ENCODE peak calls at places on chromosomes 1 and 21, in seven cellular contexts. One of them, this sample, is unnamed.

GRCh38 chr21:37658994-37659458 is 257.2 kb downstream of the KCNJ6 start:
- DNase-seq in left ventricle myocardium inferior: no peak
- DNase-seq in transverse colon: no peak
- DNase-seq in keratinocyte: peak; percentile 76
- DNase-seq in activated B cell treated with CpG ODN at 0.5 μM for 24 hours: no peak
- DNase-seq in neural progenitor cell: no peak
- DNase-seq in heart left ventricle: no peak
- DNase-seq in this sample: no peak

GRCh38 chr1:9542425-9542824 is 3.2 kb downstream of the SLC25A33 start:
- DNase-seq in transverse colon: peak; percentile 28
- DNase-seq in keratinocyte: no peak
- DNase-seq in left ventricle myocardium inferior: no peak
- DNase-seq in neural progenitor cell: no peak
- DNase-seq in heart left ventricle: no peak
- DNase-seq in activated B cell treated with CpG ODN at 0.5 μM for 24 hours: no peak
- DNase-seq in this sample: no peak

GRCh38 chr1:205669341-205670142 is 10.8 kb downstream of the SLC45A3 start:
- DNase-seq in keratinocyte: no peak
- DNase-seq in left ventricle myocardium inferior: no peak
- DNase-seq in activated B cell treated with CpG ODN at 0.5 μM for 24 hours: peak; percentile 65
- DNase-seq in heart left ventricle: no peak
- DNase-seq in neural progenitor cell: peak; percentile 36
- DNase-seq in transverse colon: no peak
- DNase-seq in this sample: peak; percentile 70

GRCh38 chr1:7281821-7282220 is 489.3 kb upstream of the VAMP3 start:
- DNase-seq in keratinocyte: no peak
- DNase-seq in left ventricle myocardium inferior: no peak
- DNase-seq in heart left ventricle: no peak
- DNase-seq in neural progenitor cell: no peak
- DNase-seq in activated B cell treated with CpG ODN at 0.5 μM for 24 hours: no peak
- DNase-seq in transverse colon: no peak
- DNase-seq in this sample: no peak

GRCh38 chr1:20730690-20731056 is 1.8 kb downstream of the SH2D5 start:
- DNase-seq in heart left ventricle: no peak
- DNase-seq in keratinocyte: no peak
- DNase-seq in activated B cell treated with CpG ODN at 0.5 μM for 24 hours: no peak
- DNase-seq in transverse colon: no peak
- DNase-seq in neural progenitor cell: no peak
- DNase-seq in left ventricle myocardium inferior: no peak
- DNase-seq in this sample: peak; percentile 19

GRCh38 chr1:211566431-211567025 is 12.4 kb downstream of the SLC30A1 start:
- DNase-seq in transverse colon: no peak
- DNase-seq in activated B cell treated with CpG ODN at 0.5 μM for 24 hours: no peak
- DNase-seq in neural progenitor cell: no peak
- DNase-seq in left ventricle myocardium inferior: no peak
- DNase-seq in keratinocyte: no peak
- DNase-seq in heart left ventricle: no peak
- DNase-seq in this sample: peak; percentile 57

GRCh38 chr1:172588296-172589291 is 55.6 kb downstream of the SUCO start:
- DNase-seq in transverse colon: no peak
- DNase-seq in left ventricle myocardium inferior: no peak
- DNase-seq in heart left ventricle: no peak
- DNase-seq in keratinocyte: no peak
- DNase-seq in neural progenitor cell: no peak
- DNase-seq in activated B cell treated with CpG ODN at 0.5 μM for 24 hours: no peak
- DNase-seq in this sample: peak; percentile 7

GRCh38 chr1:17952506-17952905 is 155.1 kb upstream of the IGSF21 start:
- DNase-seq in neural progenitor cell: no peak
- DNase-seq in heart left ventricle: no peak
- DNase-seq in left ventricle myocardium inferior: no peak
- DNase-seq in keratinocyte: no peak
- DNase-seq in transverse colon: no peak
- DNase-seq in activated B cell treated with CpG ODN at 0.5 μM for 24 hours: no peak
- DNase-seq in this sample: no peak

GRCh38 chr1:231092380-231092779 is 52.3 kb upstream of the FAM89A start:
- DNase-seq in heart left ventricle: no peak
- DNase-seq in left ventricle myocardium inferior: no peak
- DNase-seq in transverse colon: no peak
- DNase-seq in keratinocyte: no peak
- DNase-seq in activated B cell treated with CpG ODN at 0.5 μM for 24 hours: no peak
- DNase-seq in neural progenitor cell: no peak
- DNase-seq in this sample: no peak

GRCh38 chr1:231094421-231094820 is 54.4 kb upstream of the FAM89A start:
- DNase-seq in transverse colon: no peak
- DNase-seq in left ventricle myocardium inferior: no peak
- DNase-seq in neural progenitor cell: no peak
- DNase-seq in heart left ventricle: no peak
- DNase-seq in keratinocyte: no peak
- DNase-seq in activated B cell treated with CpG ODN at 0.5 μM for 24 hours: no peak
- DNase-seq in this sample: no peak

GRCh38 chr1:231093158-231093922 is 53.3 kb upstream of the FAM89A start:
- DNase-seq in transverse colon: no peak
- DNase-seq in heart left ventricle: no peak
- DNase-seq in keratinocyte: no peak
- DNase-seq in left ventricle myocardium inferior: no peak
- DNase-seq in neural progenitor cell: peak; percentile 81
- DNase-seq in activated B cell treated with CpG ODN at 0.5 μM for 24 hours: no peak
- DNase-seq in this sample: no peak

GRCh38 chr1:231091415-231091814 is 51.4 kb upstream of the FAM89A start:
- DNase-seq in activated B cell treated with CpG ODN at 0.5 μM for 24 hours: no peak
- DNase-seq in transverse colon: no peak
- DNase-seq in left ventricle myocardium inferior: no peak
- DNase-seq in neural progenitor cell: no peak
- DNase-seq in keratinocyte: no peak
- DNase-seq in heart left ventricle: no peak
- DNase-seq in this sample: no peak

GRCh38 chr1:231091853-231092301 is 51.8 kb upstream of the FAM89A start:
- DNase-seq in left ventricle myocardium inferior: no peak
- DNase-seq in activated B cell treated with CpG ODN at 0.5 μM for 24 hours: no peak
- DNase-seq in neural progenitor cell: peak; percentile 63
- DNase-seq in transverse colon: peak; percentile 48
- DNase-seq in keratinocyte: no peak
- DNase-seq in heart left ventricle: no peak
- DNase-seq in this sample: peak; percentile 27
- TF ChIP-seq CTCF in left ventricle myocardium inferior: peak; percentile 50
- TF ChIP-seq CTCF in activated B cell treated with CpG ODN at 0.5 μM for 24 hours: no peak
- TF ChIP-seq CTCF in neural progenitor cell: peak; percentile 67
- TF ChIP-seq CTCF in transverse colon: peak; percentile 56
- TF ChIP-seq CTCF in keratinocyte: peak; percentile 64
- TF ChIP-seq CTCF in heart left ventricle: no peak
- TF ChIP-seq CTCF in this sample: peak; percentile 76

DNA sequence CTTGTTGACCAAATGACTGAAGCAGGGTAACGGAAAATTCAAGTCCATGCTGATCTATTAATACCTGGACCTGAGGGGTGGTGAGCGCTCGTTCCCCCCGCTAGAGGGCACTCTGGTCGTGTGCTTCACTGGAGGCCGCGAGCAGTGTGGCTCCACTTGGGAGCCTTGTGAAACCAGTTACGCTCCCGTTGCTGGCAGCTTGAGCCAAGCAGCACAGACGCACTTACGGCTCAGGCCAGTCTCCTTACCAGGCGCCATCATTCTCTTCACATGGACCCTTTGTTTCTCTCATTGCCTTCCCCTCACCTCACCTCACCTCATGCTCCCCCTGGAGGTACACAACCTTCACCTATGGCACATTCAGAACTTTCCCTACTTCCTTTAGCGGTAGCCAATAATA is 49.7 kb upstream of the TSPAN2 start:
- DNase-seq in heart left ventricle: peak; percentile 91
- DNase-seq in left ventricle myocardium inferior: peak; percentile 86
- DNase-seq in transverse colon: peak; percentile 83
- DNase-seq in keratinocyte: peak; percentile 66
- DNase-seq in activated B cell treated with CpG ODN at 0.5 μM for 24 hours: peak; percentile 34
- DNase-seq in neural progenitor cell: peak; percentile 92
- DNase-seq in this sample: peak; percentile 76
- TF ChIP-seq CTCF in heart left ventricle: peak; percentile 88
- TF ChIP-seq CTCF in left ventricle myocardium inferior: peak; percentile 94
- TF ChIP-seq CTCF in transverse colon: peak; percentile 87
- TF ChIP-seq CTCF in keratinocyte: peak; percentile 94
- TF ChIP-seq CTCF in activated B cell treated with CpG ODN at 0.5 μM for 24 hours: no peak
- TF ChIP-seq CTCF in neural progenitor cell: peak; percentile 96
- TF ChIP-seq CTCF in this sample: peak; percentile 88

DNA sequence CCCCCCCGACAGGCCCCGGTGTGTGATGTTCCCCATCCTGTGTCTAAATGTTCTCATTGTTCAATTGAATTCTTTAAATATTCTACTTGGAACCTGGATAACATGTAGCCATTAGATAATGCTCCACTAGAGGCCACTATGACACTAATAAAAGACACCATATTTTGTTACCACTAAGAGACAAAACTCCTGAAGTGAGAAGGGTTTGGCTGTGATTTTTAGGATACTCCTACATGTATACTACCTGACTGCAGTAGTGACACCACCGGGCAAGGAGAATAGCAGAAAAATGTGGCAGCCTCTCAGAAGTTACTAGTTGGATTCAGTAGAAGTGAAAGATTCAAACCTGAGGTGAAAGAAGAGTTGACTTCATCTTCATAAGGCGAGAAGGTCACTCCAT is 36.0 kb downstream of the F5 start:
- DNase-seq in left ventricle myocardium inferior: no peak
- DNase-seq in neural progenitor cell: peak; percentile 51
- DNase-seq in transverse colon: no peak
- DNase-seq in keratinocyte: no peak
- DNase-seq in heart left ventricle: no peak
- DNase-seq in activated B cell treated with CpG ODN at 0.5 μM for 24 hours: no peak
- DNase-seq in this sample: peak; percentile 39
- TF ChIP-seq CTCF in left ventricle myocardium inferior: peak; percentile 56
- TF ChIP-seq CTCF in neural progenitor cell: peak; percentile 61
- TF ChIP-seq CTCF in transverse colon: peak; percentile 38
- TF ChIP-seq CTCF in keratinocyte: peak; percentile 40
- TF ChIP-seq CTCF in heart left ventricle: peak; percentile 33
- TF ChIP-seq CTCF in activated B cell treated with CpG ODN at 0.5 μM for 24 hours: no peak
- TF ChIP-seq CTCF in this sample: peak; percentile 62

GRCh38 chr1:221251580-221251979 is 372.3 kb downstream of the HLX start:
- DNase-seq in activated B cell treated with CpG ODN at 0.5 μM for 24 hours: no peak
- DNase-seq in keratinocyte: no peak
- DNase-seq in neural progenitor cell: no peak
- DNase-seq in heart left ventricle: no peak
- DNase-seq in left ventricle myocardium inferior: no peak
- DNase-seq in transverse colon: no peak
- DNase-seq in this sample: no peak

GRCh38 chr1:221256773-221257172 is 377.5 kb downstream of the HLX start:
- DNase-seq in keratinocyte: no peak
- DNase-seq in heart left ventricle: no peak
- DNase-seq in activated B cell treated with CpG ODN at 0.5 μM for 24 hours: no peak
- DNase-seq in left ventricle myocardium inferior: peak; percentile 22
- DNase-seq in neural progenitor cell: no peak
- DNase-seq in transverse colon: no peak
- DNase-seq in this sample: no peak

GRCh38 chr1:221254813-221255212 is 375.6 kb downstream of the HLX start:
- DNase-seq in activated B cell treated with CpG ODN at 0.5 μM for 24 hours: no peak
- DNase-seq in left ventricle myocardium inferior: no peak
- DNase-seq in heart left ventricle: no peak
- DNase-seq in transverse colon: no peak
- DNase-seq in neural progenitor cell: no peak
- DNase-seq in keratinocyte: no peak
- DNase-seq in this sample: no peak
- TF ChIP-seq CTCF in activated B cell treated with CpG ODN at 0.5 μM for 24 hours: no peak
- TF ChIP-seq CTCF in left ventricle myocardium inferior: no peak
- TF ChIP-seq CTCF in heart left ventricle: no peak
- TF ChIP-seq CTCF in transverse colon: no peak
- TF ChIP-seq CTCF in neural progenitor cell: no peak
- TF ChIP-seq CTCF in keratinocyte: no peak
- TF ChIP-seq CTCF in this sample: no peak

DNA sequence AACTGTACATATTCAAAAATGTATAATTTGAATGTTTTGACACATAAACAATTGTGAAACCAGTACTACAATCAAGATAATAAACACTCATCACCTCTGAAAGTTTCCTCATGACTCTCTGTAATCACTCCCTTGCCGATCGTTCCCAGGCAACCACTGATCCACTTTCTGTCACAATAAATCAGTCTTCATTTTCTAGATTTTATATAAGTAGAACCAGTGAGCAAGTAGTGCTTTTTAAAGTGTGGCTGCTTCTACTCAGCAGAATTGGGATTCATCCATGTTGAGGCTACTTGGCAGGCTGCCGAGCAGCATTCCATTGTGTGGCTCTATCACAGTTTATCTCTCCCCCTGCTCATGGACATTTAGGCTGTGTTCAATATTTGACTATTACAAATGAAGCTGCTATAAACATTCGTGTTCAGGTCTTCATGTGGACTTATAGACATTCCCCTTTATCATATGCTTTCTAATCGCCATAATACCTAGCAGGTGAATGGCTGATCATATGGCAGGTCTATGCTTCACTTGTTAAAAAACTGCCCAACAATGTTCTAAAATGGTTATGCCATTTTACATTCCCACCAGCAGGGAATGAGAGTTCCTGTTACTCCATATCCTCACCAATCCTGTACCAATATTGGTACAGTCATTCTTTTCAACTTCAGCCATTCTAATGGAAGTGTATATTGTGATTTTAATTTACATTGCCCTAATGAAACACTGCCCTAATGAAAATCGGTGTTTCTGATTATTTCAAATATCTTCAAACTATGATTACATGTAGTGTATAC is 20.5 kb downstream of the TEX38 start:
- DNase-seq in transverse colon: no peak
- DNase-seq in activated B cell treated with CpG ODN at 0.5 μM for 24 hours: no peak
- DNase-seq in left ventricle myocardium inferior: no peak
- DNase-seq in neural progenitor cell: no peak
- DNase-seq in keratinocyte: no peak
- DNase-seq in heart left ventricle: no peak
- DNase-seq in this sample: no peak
- TF ChIP-seq CTCF in transverse colon: no peak
- TF ChIP-seq CTCF in activated B cell treated with CpG ODN at 0.5 μM for 24 hours: no peak
- TF ChIP-seq CTCF in left ventricle myocardium inferior: peak; percentile 14
- TF ChIP-seq CTCF in neural progenitor cell: peak; percentile 14
- TF ChIP-seq CTCF in keratinocyte: peak; percentile 12
- TF ChIP-seq CTCF in heart left ventricle: no peak
- TF ChIP-seq CTCF in this sample: no peak

GRCh38 chr1:193392686-193393085 is 206.3 kb upstream of the B3GALT2 start:
- DNase-seq in neural progenitor cell: peak; percentile 2
- DNase-seq in activated B cell treated with CpG ODN at 0.5 μM for 24 hours: no peak
- DNase-seq in keratinocyte: no peak
- DNase-seq in transverse colon: no peak
- DNase-seq in left ventricle myocardium inferior: no peak
- DNase-seq in heart left ventricle: no peak
- DNase-seq in this sample: no peak
- TF ChIP-seq CTCF in neural progenitor cell: peak; percentile 33
- TF ChIP-seq CTCF in activated B cell treated with CpG ODN at 0.5 μM for 24 hours: no peak
- TF ChIP-seq CTCF in keratinocyte: no peak
- TF ChIP-seq CTCF in transverse colon: no peak
- TF ChIP-seq CTCF in left ventricle myocardium inferior: no peak
- TF ChIP-seq CTCF in heart left ventricle: no peak
- TF ChIP-seq CTCF in this sample: no peak

GRCh38 chr1:66761273-66761672 is 9.0 kb downstream of the DYNLT5 start:
- DNase-seq in neural progenitor cell: no peak
- DNase-seq in left ventricle myocardium inferior: no peak
- DNase-seq in heart left ventricle: no peak
- DNase-seq in transverse colon: no peak
- DNase-seq in activated B cell treated with CpG ODN at 0.5 μM for 24 hours: no peak
- DNase-seq in keratinocyte: no peak
- DNase-seq in this sample: no peak
- TF ChIP-seq CTCF in neural progenitor cell: no peak
- TF ChIP-seq CTCF in left ventricle myocardium inferior: no peak
- TF ChIP-seq CTCF in heart left ventricle: no peak
- TF ChIP-seq CTCF in transverse colon: peak; percentile 12
- TF ChIP-seq CTCF in activated B cell treated with CpG ODN at 0.5 μM for 24 hours: no peak
- TF ChIP-seq CTCF in keratinocyte: no peak
- TF ChIP-seq CTCF in this sample: no peak

This sample was measured in GM13977.